ENCODE peak calls at places on chromosome 4, in ten cellular contexts. J, R, F, H, X, E, Q, K, A and G are unnamed samples. For H3K36me3, the result is how much of the 10 kb centered on the place peaks cover.

GRCh38 chr4:19971829-19972228 is 279.9 kb upstream of the SLIT2 start:
- DNase-seq in J (no peak), R (peak), F (no peak), H (no peak), X (no peak), E (no peak), Q (no peak), K (no peak), A (no peak), G (no peak)

GRCh38 chr4:25290490-25291067 is 22.0 kb upstream of the ZCCHC4 start:
- DNase-seq in J (no peak), R (no peak), F (no peak), H (no peak), X (no peak), E (no peak), Q (no peak), K (no peak), A (no peak), G (no peak)

GRCh38 chr4:100657187-100657586 is 139.4 kb upstream of the EMCN start:
- DNase-seq in J (no peak), R (peak), F (no peak), H (no peak), X (no peak), E (no peak), Q (no peak), K (peak), A (no peak), G (no peak)

GRCh38 chr4:139229534-139230039 is 50.4 kb downstream of the MGARP start:
- DNase-seq in J (no peak), R (peak), F (no peak), H (no peak), X (no peak), E (peak), Q (peak), K (peak), A (peak), G (no peak)

GRCh38 chr4:24601121-24601520 is 16.8 kb upstream of the DHX15 start:
- DNase-seq in J (no peak), R (no peak), F (no peak), H (no peak), X (no peak), E (no peak), Q (no peak), K (no peak), A (no peak), G (no peak)

GRCh38 chr4:163681208-163681821 is 186.8 kb downstream of the TMA16 start:
- DNase-seq in J (peak), R (no peak), F (no peak), H (no peak), X (no peak), E (peak), Q (peak), K (peak), A (peak), G (no peak)

GRCh38 chr4:52051213-52051614 is at the start of gene SPATA18:
- DNase-seq in J (peak), R (peak), F (peak), H (peak), X (peak), E (no peak), Q (no peak), K (peak), A (no peak), G (peak)

GRCh38 chr4:80183196-80184052 is 13.9 kb upstream of the PRDM8 start:
- DNase-seq in J (no peak), R (no peak), F (peak), H (peak), X (no peak), E (no peak), Q (no peak), K (peak), A (no peak), G (peak)

GRCh38 chr4:140082399-140082758 is 71.6 kb downstream of the MAML3 start:
- DNase-seq in J (no peak), R (no peak), F (no peak), H (no peak), X (no peak), E (no peak), Q (no peak), K (no peak), A (no peak), G (no peak)

GRCh38 chr4:163165217-163166017 is 1.3 kb downstream of the NAF1 start:
- DNase-seq in J (no peak), R (peak), F (no peak), H (no peak), X (no peak), E (no peak), Q (no peak), K (no peak), A (peak), G (no peak)

GRCh38 chr4:153212755-153213154 is 8.5 kb downstream of the TRIM2 start:
- DNase-seq in J (no peak), R (no peak), F (no peak), H (no peak), X (no peak), E (no peak), Q (no peak), K (peak), A (no peak), G (no peak)

GRCh38 chr4:155908187-155909139 is 5.0 kb downstream of the TDO2 start:
- DNase-seq in J (no peak), R (no peak), F (no peak), H (no peak), X (no peak), E (no peak), Q (no peak), K (no peak), A (no peak), G (no peak)

GRCh38 chr4:69156913-69157312 is 57.6 kb downstream of the UGT2B11 start:
- DNase-seq in J (no peak), R (no peak), F (no peak), H (no peak), X (no peak), E (no peak), Q (no peak), K (no peak), A (no peak), G (no peak)

GRCh38 chr4:17111959-17112659 is 213.7 kb upstream of the LDB2 start:
- DNase-seq in J (peak), R (no peak), F (no peak), H (no peak), X (no peak), E (peak), Q (peak), K (peak), A (peak), G (no peak)

DNA sequence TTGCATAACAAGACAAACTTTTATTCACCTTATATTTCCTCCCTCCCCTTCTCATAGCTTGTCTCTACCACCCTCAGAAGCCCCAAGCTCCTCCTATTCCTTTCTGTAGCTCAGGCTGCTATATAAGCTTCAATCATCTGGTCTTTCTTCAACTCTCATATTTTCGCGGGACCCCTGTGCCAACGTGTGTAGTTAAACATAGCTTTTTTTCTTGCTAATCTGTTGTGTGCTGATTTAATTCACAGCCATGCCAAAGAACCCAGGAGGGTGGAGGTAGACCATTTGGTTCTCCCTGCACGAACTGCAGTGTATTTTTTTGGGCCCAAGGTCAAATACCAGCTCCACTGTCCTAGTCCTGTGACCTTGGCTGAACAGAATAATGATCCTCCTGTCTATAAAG is 21.0 kb upstream of the CD38 start:
- DNase-seq in J (no peak), R (no peak), F (no peak), H (no peak), X (no peak), E (no peak), Q (no peak), K (no peak), A (no peak), G (no peak)
- H3K4me3 ChIP-seq in J (no peak), R (no peak), F (no peak), H (no peak), X (no peak), E (no peak), Q (no peak), K (no peak), A (peak), G (no peak)

GRCh38 chr4:81426770-81427604 is 44.7 kb downstream of the RASGEF1B start:
- DNase-seq in J (no peak), R (peak), F (no peak), H (no peak), X (no peak), E (no peak), Q (no peak), K (no peak), A (no peak), G (no peak)

GRCh38 chr4:81427605-81427922 is 44.1 kb downstream of the RASGEF1B start:
- DNase-seq in J (no peak), R (no peak), F (no peak), H (no peak), X (no peak), E (no peak), Q (no peak), K (no peak), A (no peak), G (no peak)

GRCh38 chr4:81429607-81430006 is 42.1 kb downstream of the RASGEF1B start:
- DNase-seq in J (no peak), R (no peak), F (no peak), H (no peak), X (no peak), E (no peak), Q (no peak), K (no peak), A (no peak), G (no peak)

GRCh38 chr4:81429031-81429430 is 42.7 kb downstream of the RASGEF1B start:
- DNase-seq in J (no peak), R (no peak), F (no peak), H (no peak), X (no peak), E (no peak), Q (no peak), K (no peak), A (no peak), G (no peak)

DNA sequence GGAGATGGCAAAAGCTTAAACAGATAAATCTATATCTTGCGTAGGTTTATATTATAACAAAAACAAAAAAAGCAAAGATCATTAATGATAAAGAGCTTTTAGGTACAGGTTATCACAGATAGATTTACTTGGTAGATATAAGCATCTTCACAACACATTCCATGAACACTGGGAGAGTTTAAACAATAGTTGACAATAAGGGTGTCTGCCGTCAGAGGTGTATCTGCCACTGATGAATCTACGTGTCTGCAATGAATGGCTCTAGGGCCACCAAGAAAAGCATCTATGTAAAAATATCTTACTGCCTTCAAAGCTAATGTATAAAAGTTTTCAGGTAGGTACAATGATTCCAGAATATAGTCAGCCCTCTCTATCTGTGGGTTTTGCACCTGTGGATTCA is 43.7 kb downstream of the RASGEF1B start:
- DNase-seq in J (no peak), R (no peak), F (no peak), H (no peak), X (no peak), E (no peak), Q (no peak), K (no peak), A (no peak), G (no peak)
- H3K36me3 ChIP-seq in J (under half), R (under half), F (under half), H (half or more), X (under half), E (under half), Q (under half), K (under half), A (under half), G (under half)

GRCh38 chr4:110532901-110533589 is 57.1 kb downstream of the ENPEP start:
- DNase-seq in J (no peak), R (peak), F (no peak), H (no peak), X (no peak), E (no peak), Q (no peak), K (no peak), A (no peak), G (no peak)

GRCh38 chr4:110533590-110533910 is 57.6 kb downstream of the ENPEP start:
- DNase-seq in J (no peak), R (no peak), F (no peak), H (no peak), X (no peak), E (no peak), Q (no peak), K (no peak), A (no peak), G (no peak)

DNA sequence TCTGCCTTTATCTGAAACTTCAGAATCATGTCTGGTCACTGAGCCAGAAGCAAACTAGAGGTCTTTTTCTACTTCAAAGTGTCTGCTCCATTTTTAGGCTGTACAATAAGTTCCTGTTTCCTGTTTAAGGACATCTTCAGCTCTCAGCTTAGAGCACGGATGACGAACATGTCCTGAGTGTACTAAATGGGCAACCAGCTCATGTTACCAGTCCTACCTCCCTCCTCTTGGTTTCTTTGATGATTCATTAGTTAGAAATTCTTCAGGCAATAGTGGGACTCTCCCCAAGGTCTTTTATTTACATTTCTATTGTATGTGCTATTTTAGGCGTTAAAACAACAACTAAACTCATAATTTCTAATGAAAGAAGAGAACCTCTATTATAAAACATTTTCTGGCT is 58.0 kb downstream of the ENPEP start:
- DNase-seq in J (no peak), R (peak), F (no peak), H (no peak), X (no peak), E (no peak), Q (no peak), K (no peak), A (peak), G (peak)
- H3K4me3 ChIP-seq in J (no peak), R (peak), F (no peak), H (no peak), X (no peak), E (no peak), Q (no peak), K (no peak), A (peak), G (no peak)

GRCh38 chr4:145769450-145770037 is 89.6 kb downstream of the C4orf51 start:
- DNase-seq in J (no peak), R (no peak), F (no peak), H (no peak), X (no peak), E (no peak), Q (no peak), K (no peak), A (no peak), G (no peak)

GRCh38 chr4:145762719-145763118 is 82.8 kb downstream of the C4orf51 start:
- DNase-seq in J (no peak), R (no peak), F (no peak), H (no peak), X (no peak), E (no peak), Q (no peak), K (no peak), A (no peak), G (no peak)

GRCh38 chr4:145770124-145770523 is 90.2 kb downstream of the C4orf51 start:
- DNase-seq in J (no peak), R (no peak), F (no peak), H (no peak), X (no peak), E (no peak), Q (no peak), K (no peak), A (no peak), G (no peak)

GRCh38 chr4:145763399-145763798 is 83.5 kb downstream of the C4orf51 start:
- DNase-seq in J (no peak), R (no peak), F (no peak), H (no peak), X (no peak), E (no peak), Q (no peak), K (no peak), A (no peak), G (no peak)

GRCh38 chr4:145766273-145766672 is 86.3 kb downstream of the C4orf51 start:
- DNase-seq in J (no peak), R (no peak), F (no peak), H (no peak), X (no peak), E (no peak), Q (no peak), K (no peak), A (no peak), G (no peak)
- H3K36me3 ChIP-seq in J (under half), R (under half), F (under half), H (under half), X (under half), E (under half), Q (under half), K (under half), A (half or more), G (under half)

GRCh38 chr4:30728291-30728690 is 8.1 kb downstream of the PCDH7 start:
- DNase-seq in J (no peak), R (no peak), F (no peak), H (no peak), X (no peak), E (no peak), Q (no peak), K (no peak), A (no peak), G (no peak)
- H3K4me3 ChIP-seq in J (no peak), R (no peak), F (no peak), H (no peak), X (no peak), E (no peak), Q (no peak), K (no peak), A (no peak), G (no peak)